ENCODE peak calls at places on chromosome 19, in ten cellular contexts. U, W, I, B, A, R, T, H, J and M are unnamed samples.

GRCh38 chr19:30780032-30780431 is 407.8 kb downstream of the ZNF536 start:
- DNase-seq in U (peak; percentile 54), W (no peak), I (no peak), B (no peak), A (no peak), R (no peak), T (no peak), H (peak; percentile 1), J (no peak), M (no peak)

GRCh38 chr19:38263696-38264485 is 482 bp upstream of the SPINT2 start:
- DNase-seq in U (no peak), W (peak; percentile 93), I (peak; percentile 89), B (peak; percentile 21), A (peak; percentile 94), R (peak; percentile 46), T (no peak), H (peak; percentile 54), J (peak; percentile 98), M (peak; percentile 89)

GRCh38 chr19:54451997-54452396 is 3.0 kb downstream of the LENG8 start:
- DNase-seq in U (no peak), W (no peak), I (no peak), B (no peak), A (no peak), R (no peak), T (no peak), H (no peak), J (peak; percentile 24), M (no peak)

GRCh38 chr19:35559281-35559659 is 4.2 kb downstream of the ATP4A start:
- DNase-seq in U (no peak), W (no peak), I (no peak), B (no peak), A (no peak), R (no peak), T (no peak), H (no peak), J (no peak), M (no peak)

GRCh38 chr19:56594783-56595547 is at the start of gene ZNF71:
- DNase-seq in U (peak; percentile 68), W (peak; percentile 76), I (peak; percentile 92), B (peak; percentile 88), A (peak; percentile 96), R (peak; percentile 83), T (peak; percentile 39), H (peak; percentile 95), J (peak; percentile 92), M (peak; percentile 93)

GRCh38 chr19:5006201-5006600 is 37.3 kb downstream of the KDM4B start:
- DNase-seq in U (no peak), W (no peak), I (no peak), B (no peak), A (peak; percentile 85), R (peak; percentile 48), T (no peak), H (peak; percentile 47), J (no peak), M (no peak)

GRCh38 chr19:36046443-36047050 is 7.5 kb downstream of the THAP8 start:
- DNase-seq in U (peak; percentile 18), W (no peak), I (no peak), B (no peak), A (no peak), R (peak; percentile 52), T (no peak), H (peak; percentile 69), J (no peak), M (no peak)

GRCh38 chr19:10655457-10656312 is 1.5 kb downstream of the ILF3 start:
- DNase-seq in U (no peak), W (no peak), I (no peak), B (peak; percentile 54), A (peak; percentile 87), R (peak; percentile 23), T (no peak), H (peak; percentile 54), J (peak; percentile 37), M (no peak)

GRCh38 chr19:53091413-53091812 is 11.8 kb downstream of the ZNF160 start:
- DNase-seq in U (no peak), W (no peak), I (no peak), B (no peak), A (no peak), R (no peak), T (no peak), H (no peak), J (no peak), M (no peak)

GRCh38 chr19:40190891-40191835 is at the start of gene MAP3K10:
- DNase-seq in U (peak; percentile 31), W (no peak), I (peak; percentile 62), B (peak; percentile 69), A (peak; percentile 70), R (peak; percentile 61), T (no peak), H (peak; percentile 89), J (peak; percentile 84), M (peak; percentile 91)

GRCh38 chr19:6047741-6048231 is 62.5 kb downstream of the RFX2 start:
- DNase-seq in U (no peak), W (peak; percentile 16), I (peak; percentile 45), B (peak; percentile 61), A (peak; percentile 57), R (peak; percentile 69), T (no peak), H (peak; percentile 72), J (no peak), M (no peak)

GRCh38 chr19:55452381-55453325 is 8.8 kb downstream of the ISOC2 start:
- DNase-seq in U (no peak), W (peak; percentile 81), I (no peak), B (peak; percentile 61), A (peak; percentile 93), R (peak; percentile 42), T (peak; percentile 40), H (peak; percentile 80), J (peak; percentile 71), M (peak; percentile 56)

GRCh38 chr19:44552324-44552723 is 22.8 kb upstream of the CEACAM20 start:
- DNase-seq in U (no peak), W (no peak), I (no peak), B (peak; percentile 29), A (peak; percentile 97), R (peak; percentile 12), T (no peak), H (peak; percentile 16), J (peak; percentile 62), M (peak; percentile 70)

GRCh38 chr19:39996811-39997594 is at the start of gene ZNF546:
- DNase-seq in U (peak; percentile 74), W (peak; percentile 68), I (peak; percentile 91), B (peak; percentile 92), A (peak; percentile 95), R (peak; percentile 91), T (peak; percentile 53), H (peak; percentile 97), J (peak; percentile 92), M (peak; percentile 96)

GRCh38 chr19:53463263-53463662 is 4.3 kb upstream of the ZNF813 start:
- DNase-seq in U (no peak), W (no peak), I (peak; percentile 66), B (no peak), A (no peak), R (peak; percentile 2), T (no peak), H (peak; percentile 64), J (peak; percentile 26), M (peak; percentile 53)

GRCh38 chr19:18785179-18786124 is 5.7 kb downstream of the COMP start:
- DNase-seq in U (peak; percentile 38), W (peak; percentile 46), I (peak; percentile 72), B (peak; percentile 45), A (peak; percentile 86), R (peak; percentile 50), T (no peak), H (peak; percentile 73), J (peak; percentile 92), M (peak; percentile 89)

GRCh38 chr19:2327773-2328400 is 499 bp downstream of the LSM7 start:
- DNase-seq in U (peak; percentile 57), W (peak; percentile 64), I (no peak), B (peak; percentile 92), A (peak; percentile 42), R (peak; percentile 66), T (no peak), H (peak; percentile 79), J (no peak), M (peak; percentile 82)

GRCh38 chr19:10852098-10852800 is 4.0 kb downstream of the C19orf38 start:
- DNase-seq in U (peak; percentile 20), W (no peak), I (no peak), B (no peak), A (no peak), R (peak; percentile 53), T (no peak), H (peak; percentile 81), J (no peak), M (no peak)

GRCh38 chr19:2770055-2771013 is 12.7 kb downstream of the SGTA start:
- DNase-seq in U (peak; percentile 13), W (no peak), I (peak; percentile 75), B (no peak), A (no peak), R (peak; percentile 63), T (no peak), H (peak; percentile 71), J (no peak), M (no peak)

GRCh38 chr19:5558101-5558621 is 9.6 kb downstream of the TINCR start:
- DNase-seq in U (no peak), W (no peak), I (no peak), B (no peak), A (no peak), R (no peak), T (no peak), H (no peak), J (no peak), M (no peak)

GRCh38 chr19:53868892-53869804 is 1.5 kb downstream of the MYADM start:
- DNase-seq in U (peak; percentile 73), W (peak; percentile 53), I (peak; percentile 93), B (peak; percentile 86), A (peak; percentile 97), R (peak; percentile 85), T (no peak), H (peak; percentile 97), J (peak; percentile 93), M (peak; percentile 93)

GRCh38 chr19:1340681-1341469 is 42.8 kb upstream of the NDUFS7 start:
- DNase-seq in U (no peak), W (no peak), I (no peak), B (no peak), A (no peak), R (no peak), T (no peak), H (no peak), J (no peak), M (no peak)

GRCh38 chr19:39186391-39186790 is 10.4 kb upstream of the NCCRP1 start:
- DNase-seq in U (no peak), W (no peak), I (no peak), B (no peak), A (no peak), R (no peak), T (no peak), H (no peak), J (no peak), M (no peak)

GRCh38 chr19:45779231-45780145 is 2.8 kb downstream of the DMPK start:
- DNase-seq in U (no peak), W (peak; percentile 87), I (peak; percentile 96), B (peak; percentile 75), A (peak; percentile 98), R (peak; percentile 49), T (no peak), H (peak; percentile 68), J (peak; percentile 99), M (peak; percentile 96)

GRCh38 chr19:9139609-9140158 is 513 bp upstream of the ZNF317 start:
- DNase-seq in U (no peak), W (no peak), I (no peak), B (no peak), A (peak; percentile 76), R (peak; percentile 16), T (no peak), H (no peak), J (no peak), M (peak; percentile 10)

GRCh38 chr19:33303791-33304759 is 1.7 kb upstream of the CEBPA start:
- DNase-seq in U (no peak), W (no peak), I (no peak), B (no peak), A (no peak), R (peak; percentile 44), T (no peak), H (peak; percentile 29), J (peak; percentile 66), M (no peak)

GRCh38 chr19:48715276-48715675 is 4.2 kb downstream of the MAMSTR start:
- DNase-seq in U (no peak), W (no peak), I (no peak), B (no peak), A (no peak), R (no peak), T (no peak), H (no peak), J (no peak), M (no peak)

GRCh38 chr19:18176367-18177310 is 3.0 kb downstream of the IFI30 start:
- DNase-seq in U (no peak), W (no peak), I (no peak), B (no peak), A (no peak), R (no peak), T (no peak), H (no peak), J (no peak), M (no peak)